ENCODE peak calls at places on chromosomes 1 and 21, in five cellular contexts. U is iPS-NIHi11, L is GM03348, H is left lung, B is psoas muscle. W is an unnamed sample.

GRCh38 chr1:234014208-234014607 is 109.7 kb downstream of the SLC35F3 start:
- DNase-seq in U (no peak), L (no peak), H (no peak), B (no peak), W (no peak)

GRCh38 chr1:244106837-244107491 is 55.9 kb downstream of the ZBTB18 start:
- DNase-seq in U (no peak), L (no peak), H (no peak), B (no peak), W (no peak)

GRCh38 chr1:242524571-242525359 is at the start of gene PLD5:
- DNase-seq in U (peak), L (peak), H (peak), B (no peak), W (peak)

GRCh38 chr1:3564921-3565831 is 46.1 kb downstream of the MEGF6 start:
- DNase-seq in U (peak), L (peak), H (no peak), B (no peak), W (peak)

GRCh38 chr1:77889671-77890070 is 1.2 kb downstream of the NEXN start:
- DNase-seq in U (no peak), L (peak), H (no peak), B (no peak), W (no peak)

GRCh38 chr1:192979542-192979941 is 79.6 kb downstream of the UCHL5 start:
- DNase-seq in U (no peak), L (no peak), H (no peak), B (no peak), W (no peak)

GRCh38 chr1:174990382-174990999 is 9.3 kb upstream of the CACYBP start:
- DNase-seq in U (no peak), L (peak), H (no peak), B (no peak), W (peak)

GRCh38 chr21:32135401-32136363 is 143.2 kb downstream of the MIS18A start:
- DNase-seq in U (no peak), L (peak), H (no peak), B (no peak), W (peak)

GRCh38 chr1:234602334-234603220 is 7.4 kb downstream of the IRF2BP2 start:
- DNase-seq in U (no peak), L (peak), H (no peak), B (no peak), W (no peak)

GRCh38 chr1:234862944-234863515 is 253.1 kb upstream of the IRF2BP2 start:
- DNase-seq in U (peak), L (peak), H (no peak), B (peak), W (no peak)

GRCh38 chr1:157274698-157275534 is 136.7 kb upstream of the ETV3 start:
- DNase-seq in U (no peak), L (peak), H (no peak), B (no peak), W (no peak)

GRCh38 chr21:41167348-41168342 is at the start of gene BACE2:
- DNase-seq in U (peak), L (peak), H (peak), B (peak), W (peak)

GRCh38 chr1:180527270-180527669 is 24.9 kb upstream of the ACBD6 start:
- DNase-seq in U (no peak), L (peak), H (no peak), B (no peak), W (no peak)

GRCh38 chr1:181789395-181789794 is 272.1 kb downstream of the ZNF648 start:
- DNase-seq in U (no peak), L (no peak), H (no peak), B (no peak), W (no peak)

GRCh38 chr1:115640384-115640783 is 1.4 kb upstream of the VANGL1 start:
- DNase-seq in U (no peak), L (no peak), H (no peak), B (no peak), W (no peak)

GRCh38 chr1:222880586-222880985 is 65.7 kb downstream of the DISP1 start:
- DNase-seq in U (no peak), L (no peak), H (no peak), B (no peak), W (no peak)

GRCh38 chr1:93816970-93817738 is 61.9 kb downstream of the DNTTIP2 start:
- DNase-seq in U (no peak), L (peak), H (no peak), B (no peak), W (no peak)

GRCh38 chr21:44407493-44407892 is 47.8 kb upstream of the LRRC3 start:
- DNase-seq in U (no peak), L (peak), H (no peak), B (no peak), W (no peak)

GRCh38 chr21:42208801-42209490 is 10.0 kb upstream of the ABCG1 start:
- DNase-seq in U (no peak), L (no peak), H (no peak), B (no peak), W (no peak)

GRCh38 chr1:165828581-165829329 is 1.3 kb downstream of the UCK2 start:
- DNase-seq in U (peak), L (peak), H (no peak), B (peak), W (peak)

GRCh38 chr1:167428418-167428817 is 89.9 kb downstream of the CD247 start:
- DNase-seq in U (no peak), L (no peak), H (no peak), B (no peak), W (no peak)

GRCh38 chr1:58626293-58626692 is 49.2 kb upstream of the TACSTD2 start:
- DNase-seq in U (no peak), L (no peak), H (no peak), B (no peak), W (no peak)

GRCh38 chr1:152047607-152047953 is 10.8 kb upstream of the S100A11 start:
- DNase-seq in U (no peak), L (peak), H (no peak), B (no peak), W (no peak)

GRCh38 chr21:21831036-21831435 is 832.8 kb downstream of the NCAM2 start:
- DNase-seq in U (no peak), L (no peak), H (peak), B (no peak), W (no peak)

GRCh38 chr1:212667223-212668139 is 32.2 kb downstream of the BATF3 start:
- DNase-seq in U (no peak), L (peak), H (no peak), B (no peak), W (no peak)

GRCh38 chr21:21439761-21440160 is 441.6 kb downstream of the NCAM2 start:
- DNase-seq in U (no peak), L (no peak), H (no peak), B (no peak), W (no peak)

GRCh38 chr1:16618719-16619118 is 5.4 kb upstream of the NBPF1 start:
- DNase-seq in U (peak), L (no peak), H (peak), B (peak), W (no peak)

GRCh38 chr1:50929376-50929958 is 30.6 kb downstream of the FAF1 start:
- DNase-seq in U (peak), L (peak), H (no peak), B (no peak), W (peak)

GRCh38 chr1:94821636-94822305 is 1.6 kb downstream of the SLC44A3 start:
- DNase-seq in U (no peak), L (no peak), H (no peak), B (no peak), W (no peak)

GRCh38 chr1:33624991-33625870 is 152.8 kb downstream of the ZSCAN20 start:
- DNase-seq in U (peak), L (no peak), H (no peak), B (no peak), W (peak)

GRCh38 chr21:33019885-33020557 is 5.7 kb upstream of the OLIG2 start:
- DNase-seq in U (peak), L (no peak), H (peak), B (no peak), W (no peak)

GRCh38 chr1:230797376-230798186 is 50.4 kb downstream of the CAPN9 start:
- DNase-seq in U (peak), L (peak), H (no peak), B (peak), W (peak)

GRCh38 chr1:39633422-39633821 is 6.0 kb downstream of the HEYL start:
- DNase-seq in U (no peak), L (no peak), H (no peak), B (no peak), W (no peak)

GRCh38 chr1:33943978-33944377 is 80.1 kb downstream of the HMGB4 start:
- DNase-seq in U (no peak), L (peak), H (no peak), B (no peak), W (no peak)

GRCh38 chr1:199684686-199685273 is 342.7 kb upstream of the NR5A2 start:
- DNase-seq in U (peak), L (peak), H (no peak), B (no peak), W (peak)